ENCODE peak calls at places on chromosomes 1 and 21, in seven cellular contexts. H is anterior cingulate cortex; Y is activated naive CD4-positive, alpha-beta T cell treated with Interleukin-2 at 50 U/mL for 16 hours; B is GM12892; W is activated T-cell treated with anti-CD3 and anti-CD28 coated beads, Interleukin-2, amount 50 U/mL, for 48 hours; N is astrocyte of the spinal cord; U is cardiac muscle cell. Q is an unnamed sample.

GRCh38 chr21:21436012-21436545 is 437.9 kb downstream of the NCAM2 start:
- DNase-seq in U (peak), W (no peak), H (no peak), B (no peak), Y (no peak), N (peak), Q (no peak)

GRCh38 chr1:36922593-36923251 is 111.6 kb downstream of the GRIK3 start:
- DNase-seq in W (no peak), U (no peak), B (no peak), H (no peak), N (no peak), Y (no peak), Q (no peak)

GRCh38 chr1:197234581-197234980 is 33.5 kb upstream of the CRB1 start:
- DNase-seq in B (no peak), N (no peak), U (no peak), H (no peak), W (no peak), Y (no peak), Q (no peak)

GRCh38 chr1:63322944-63323865 is 838 bp downstream of the FOXD3 start:
- DNase-seq in U (no peak), Y (peak), W (peak), H (no peak), N (no peak), B (no peak), Q (peak)

GRCh38 chr1:47572731-47573505 is 135.1 kb downstream of the FOXD2 start:
- DNase-seq in W (no peak), Y (no peak), N (no peak), U (no peak), B (no peak), H (peak), Q (peak)

GRCh38 chr1:89739013-89739843 is 81.6 kb upstream of the LRRC8D start:
- DNase-seq in Y (peak), U (peak), H (no peak), B (no peak), W (peak), N (peak), Q (no peak)

GRCh38 chr1:185292237-185292636 is 24.8 kb downstream of the IVNS1ABP start:
- DNase-seq in H (no peak), W (no peak), B (no peak), U (no peak), N (no peak), Y (no peak), Q (no peak)

GRCh38 chr1:58618303-58618702 is 41.3 kb upstream of the TACSTD2 start:
- DNase-seq in Y (no peak), U (peak), B (no peak), N (peak), W (no peak), H (no peak), Q (no peak)

GRCh38 chr1:161840363-161840762 is 74.2 kb downstream of the ATF6 start:
- DNase-seq in N (peak), B (no peak), W (no peak), U (no peak), H (no peak), Y (no peak), Q (no peak)

GRCh38 chr1:158496379-158496778 is 24.4 kb downstream of the OR10R2 start:
- DNase-seq in N (no peak), W (no peak), Y (no peak), U (peak), B (no peak), H (no peak), Q (no peak)

GRCh38 chr1:64900916-64901315 is 65.4 kb downstream of the JAK1 start:
- DNase-seq in Y (no peak), H (no peak), B (no peak), W (no peak), N (no peak), U (no peak), Q (no peak)

GRCh38 chr1:170819781-170820180 is 115.6 kb upstream of the MROH9 start:
- DNase-seq in N (no peak), B (no peak), H (no peak), W (no peak), Y (no peak), U (no peak), Q (no peak)

GRCh38 chr1:11134352-11135266 is 34.9 kb upstream of the EXOSC10 start:
- DNase-seq in H (no peak), U (no peak), Y (no peak), B (no peak), N (peak), W (no peak), Q (no peak)

GRCh38 chr1:234612352-234613127 is 2.6 kb upstream of the IRF2BP2 start:
- DNase-seq in U (peak), B (peak), H (peak), N (peak), Y (peak), W (peak), Q (peak)

GRCh38 chr1:54955359-54955758 is 25.1 kb upstream of the TMEM61 start:
- DNase-seq in N (peak), Y (no peak), H (no peak), U (peak), W (no peak), B (no peak), Q (no peak)

GRCh38 chr1:29120955-29121485 is 2.7 kb downstream of the TMEM200B start:
- DNase-seq in N (peak), W (peak), B (peak), Y (peak), U (peak), H (no peak), Q (peak)

GRCh38 chr1:220879090-220879508 is at the start of gene HLX:
- DNase-seq in B (peak), Y (peak), H (peak), N (peak), U (peak), W (peak), Q (peak)

GRCh38 chr1:43763497-43763973 is 56.2 kb downstream of the ST3GAL3 start:
- DNase-seq in W (peak), U (peak), B (peak), Y (peak), N (peak), H (peak), Q (peak)

Q was measured in nephron progenitor cell.